ENCODE peak calls at places on chromosomes 3 and 15, in five cellular contexts. Z is mesenteric fat pad; C is fibroblast of lung; D is ELR; F is stimulated activated CD8-positive, alpha-beta memory T cell treated with anti-CD3 and anti-CD28 coated beads, Interleukin-2, amount 100 ng/mL, for 48 hours. U is an unnamed sample.

GRCh38 chr15:45165536-45165935 is 22.2 kb downstream of the SHF start:
- DNase-seq in F (no peak), C (no peak), D (no peak), Z (no peak), U (no peak)

GRCh38 chr3:109806929-109807328 is 469.6 kb upstream of the DPPA4 start:
- DNase-seq in Z (no peak), D (peak; percentile 82), C (peak; percentile 71), F (no peak), U (peak; percentile 56)

GRCh38 chr3:42501681-42502428 is 588 bp upstream of the VIPR1 start:
- DNase-seq in Z (peak; percentile 89), F (peak; percentile 35), D (peak; percentile 31), C (peak; percentile 15), U (peak; percentile 2)

GRCh38 chr3:77935418-77935817 is 895.5 kb downstream of the ROBO2 start:
- DNase-seq in C (peak; percentile 2), Z (no peak), F (no peak), D (peak; percentile 17), U (no peak)

GRCh38 chr3:104359546-104359945 is 1007.2 kb upstream of the ALCAM start:
- DNase-seq in Z (no peak), C (peak; percentile 97), D (peak; percentile 91), F (no peak), U (peak; percentile 87)

GRCh38 chr3:147680820-147681488 is 271.8 kb downstream of the ZIC1 start:
- DNase-seq in D (no peak), F (no peak), Z (no peak), C (peak; percentile 15), U (peak; percentile 0)

GRCh38 chr3:171984883-171985282 is 54.5 kb upstream of the FNDC3B start:
- DNase-seq in Z (no peak), C (no peak), D (no peak), F (no peak), U (no peak)

GRCh38 chr15:78047631-78048409 is 29.7 kb downstream of the TBC1D2B start:
- DNase-seq in D (peak; percentile 51), Z (no peak), C (peak; percentile 85), F (no peak), U (peak; percentile 77)

GRCh38 chr3:48565591-48566400 is 2.2 kb upstream of the UCN2 start:
- DNase-seq in D (peak; percentile 86), Z (no peak), F (no peak), C (peak; percentile 78), U (peak; percentile 64)

GRCh38 chr15:78536134-78536533 is 4.1 kb upstream of the PSMA4 start:
- DNase-seq in Z (no peak), C (peak; percentile 38), F (no peak), D (no peak), U (peak; percentile 37)